ENCODE peak calls at places on chromosomes 12 and 14, in seven cellular contexts. D is MM.1S, O is colonic mucosa, I is endothelial cell of umbilical vein, H is neural progenitor cell, R is fibroblast of lung, A is adipocyte. X is an unnamed sample.

GRCh38 chr14:87386453-87386980 is 606.5 kb downstream of the GALC start:
- DNase-seq in D (no peak), O (no peak), I (no peak), H (no peak), R (no peak), A (no peak), X (peak; percentile 19)

GRCh38 chr12:21527451-21528180 is 1.5 kb downstream of the SPX start:
- DNase-seq in D (peak; percentile 67), O (peak; percentile 25), I (peak; percentile 36), H (peak; percentile 86), R (peak; percentile 60), A (peak; percentile 84), X (peak; percentile 62)

GRCh38 chr12:85280138-85280983 is at the start of gene ALX1:
- DNase-seq in D (no peak), O (peak; percentile 21), I (peak; percentile 86), H (peak; percentile 89), R (peak; percentile 14), A (peak; percentile 87), X (peak; percentile 57)

GRCh38 chr12:75814856-75815754 is 216.5 kb downstream of the PHLDA1 start:
- DNase-seq in D (no peak), O (no peak), I (peak; percentile 95), H (no peak), R (peak; percentile 97), A (peak; percentile 94), X (peak; percentile 97)

GRCh38 chr14:46250113-46250703 is 401.4 kb downstream of the RPL10L start:
- DNase-seq in D (no peak), O (no peak), I (peak; percentile 52), H (peak; percentile 21), R (peak; percentile 14), A (peak; percentile 29), X (peak; percentile 54)

GRCh38 chr12:5123921-5124320 is 80.2 kb downstream of the KCNA5 start:
- DNase-seq in D (no peak), O (no peak), I (no peak), H (no peak), R (peak; percentile 72), A (no peak), X (no peak)

GRCh38 chr12:15904378-15904920 is 6.7 kb upstream of the DERA start:
- DNase-seq in D (no peak), O (no peak), I (no peak), H (no peak), R (no peak), A (no peak), X (no peak)

GRCh38 chr14:58730793-58731464 is 93.2 kb downstream of the DACT1 start:
- DNase-seq in D (no peak), O (no peak), I (no peak), H (no peak), R (peak; percentile 64), A (no peak), X (no peak)

GRCh38 chr12:120468271-120468845 is 1.2 kb downstream of the SRSF9 start:
- DNase-seq in D (no peak), O (peak; percentile 31), I (no peak), H (peak; percentile 67), R (peak; percentile 63), A (peak; percentile 76), X (peak; percentile 78)

GRCh38 chr12:1083086-1083887 is 92.3 kb downstream of the ERC1 start:
- DNase-seq in D (no peak), O (no peak), I (no peak), H (peak; percentile 45), R (peak; percentile 59), A (no peak), X (peak; percentile 25)

GRCh38 chr12:12983420-12984035 is 16.5 kb downstream of the HEBP1 start:
- DNase-seq in D (peak; percentile 38), O (peak; percentile 42), I (peak; percentile 78), H (no peak), R (peak; percentile 50), A (peak; percentile 80), X (peak; percentile 73)

GRCh38 chr12:14901228-14901562 is 15.5 kb upstream of the MGP start:
- DNase-seq in D (no peak), O (no peak), I (no peak), H (peak; percentile 41), R (no peak), A (no peak), X (no peak)

GRCh38 chr12:3704512-3705348 is 48.2 kb downstream of the CRACR2A start:
- DNase-seq in D (peak; percentile 29), O (no peak), I (peak; percentile 63), H (no peak), R (no peak), A (peak; percentile 18), X (peak; percentile 26)

GRCh38 chr12:66623455-66623854 is 55.4 kb downstream of the GRIP1 start:
- DNase-seq in D (no peak), O (no peak), I (peak; percentile 66), H (no peak), R (peak; percentile 20), A (no peak), X (peak; percentile 27)

GRCh38 chr12:128971802-128972201 is 118.5 kb downstream of the GLT1D1 start:
- DNase-seq in D (no peak), O (no peak), I (no peak), H (peak; percentile 69), R (no peak), A (no peak), X (no peak)

GRCh38 chr12:104695453-104696148 is 238.9 kb downstream of the CHST11 start:
- DNase-seq in D (no peak), O (no peak), I (peak; percentile 65), H (no peak), R (peak; percentile 100), A (peak; percentile 14), X (peak; percentile 89)

GRCh38 chr12:65566776-65567175 is 257.5 kb upstream of the HMGA2 start:
- DNase-seq in D (no peak), O (no peak), I (no peak), H (no peak), R (peak; percentile 58), A (peak; percentile 44), X (peak; percentile 37)

GRCh38 chr14:91009501-91010152 is 50.8 kb downstream of the RPS6KA5 start:
- DNase-seq in D (peak; percentile 30), O (no peak), I (no peak), H (no peak), R (no peak), A (no peak), X (no peak)

GRCh38 chr12:85448548-85449139 is 168.6 kb downstream of the ALX1 start:
- DNase-seq in D (peak; percentile 35), O (no peak), I (peak; percentile 42), H (no peak), R (no peak), A (peak; percentile 79), X (no peak)

GRCh38 chr12:28424965-28425364 is 234.7 kb downstream of the CCDC91 start:
- DNase-seq in D (no peak), O (no peak), I (peak; percentile 97), H (peak; percentile 1), R (peak; percentile 94), A (peak; percentile 4), X (peak; percentile 35)

GRCh38 chr14:74934476-74935339 is 11.6 kb upstream of the RPS6KL1 start:
- DNase-seq in D (no peak), O (no peak), I (no peak), H (peak; percentile 32), R (no peak), A (no peak), X (no peak)

DNA sequence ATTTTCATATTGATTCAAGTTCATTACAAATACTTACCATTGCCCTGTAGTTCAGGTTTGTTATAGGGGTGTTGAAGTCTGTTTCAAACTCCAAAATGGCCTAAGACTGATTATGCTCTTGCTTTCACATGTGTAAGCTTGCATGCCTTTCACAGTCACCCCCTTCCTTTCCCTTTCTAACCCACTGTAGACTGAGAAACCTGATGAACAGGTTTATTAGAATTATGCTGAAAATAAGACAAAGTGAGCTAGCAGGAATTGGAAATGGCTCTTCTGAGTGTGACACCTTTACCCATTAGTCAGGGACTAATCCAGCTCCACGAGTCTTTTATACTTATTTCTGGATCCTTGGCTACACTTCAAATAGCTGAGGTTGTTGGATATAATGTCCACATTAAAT is 38.9 kb downstream of the FBXO33 start:
- DNase-seq in D (no peak), O (no peak), I (no peak), H (no peak), R (no peak), A (no peak), X (no peak)
- H3K9ac ChIP-seq in D (no peak overlapping the region), O (no peak overlapping the region), I (no peak overlapping the region), H (no peak overlapping the region), R (no peak overlapping the region), A (no peak overlapping the region), X (no peak overlapping the region)

GRCh38 chr14:99750746-99751450 is 42.3 kb upstream of the EML1 start:
- DNase-seq in D (no peak), O (no peak), I (no peak), H (no peak), R (no peak), A (no peak), X (no peak)

GRCh38 chr14:99754141-99755067 is 38.8 kb upstream of the EML1 start:
- DNase-seq in D (no peak), O (no peak), I (peak; percentile 64), H (peak; percentile 64), R (peak; percentile 59), A (peak; percentile 47), X (peak; percentile 31)

GRCh38 chr14:99751539-99752485 is 41.4 kb upstream of the EML1 start:
- DNase-seq in D (no peak), O (no peak), I (peak; percentile 79), H (no peak), R (peak; percentile 72), A (peak; percentile 43), X (peak; percentile 90)

GRCh38 chr14:99753225-99754140 is 39.7 kb upstream of the EML1 start:
- DNase-seq in D (no peak), O (no peak), I (peak; percentile 35), H (peak; percentile 39), R (no peak), A (no peak), X (peak; percentile 32)

GRCh38 chr14:99752486-99753121 is 40.6 kb upstream of the EML1 start:
- DNase-seq in D (no peak), O (no peak), I (peak; percentile 93), H (no peak), R (peak; percentile 81), A (peak; percentile 83), X (peak; percentile 84)
- H3K9ac ChIP-seq in D (no peak overlapping the region), O (no peak overlapping the region), I (peak overlapping the region; percentile 82), H (no peak overlapping the region), R (peak overlapping the region; percentile 33), A (no peak overlapping the region), X (peak overlapping the region; percentile 60)

GRCh38 chr12:91043408-91043807 is 14.4 kb downstream of the KERA start:
- DNase-seq in D (peak; percentile 15), O (no peak), I (no peak), H (no peak), R (no peak), A (no peak), X (no peak)
- H3K9ac ChIP-seq in D (no peak overlapping the region), O (no peak overlapping the region), I (no peak overlapping the region), H (no peak overlapping the region), R (no peak overlapping the region), A (no peak overlapping the region), X (no peak overlapping the region)

DNA sequence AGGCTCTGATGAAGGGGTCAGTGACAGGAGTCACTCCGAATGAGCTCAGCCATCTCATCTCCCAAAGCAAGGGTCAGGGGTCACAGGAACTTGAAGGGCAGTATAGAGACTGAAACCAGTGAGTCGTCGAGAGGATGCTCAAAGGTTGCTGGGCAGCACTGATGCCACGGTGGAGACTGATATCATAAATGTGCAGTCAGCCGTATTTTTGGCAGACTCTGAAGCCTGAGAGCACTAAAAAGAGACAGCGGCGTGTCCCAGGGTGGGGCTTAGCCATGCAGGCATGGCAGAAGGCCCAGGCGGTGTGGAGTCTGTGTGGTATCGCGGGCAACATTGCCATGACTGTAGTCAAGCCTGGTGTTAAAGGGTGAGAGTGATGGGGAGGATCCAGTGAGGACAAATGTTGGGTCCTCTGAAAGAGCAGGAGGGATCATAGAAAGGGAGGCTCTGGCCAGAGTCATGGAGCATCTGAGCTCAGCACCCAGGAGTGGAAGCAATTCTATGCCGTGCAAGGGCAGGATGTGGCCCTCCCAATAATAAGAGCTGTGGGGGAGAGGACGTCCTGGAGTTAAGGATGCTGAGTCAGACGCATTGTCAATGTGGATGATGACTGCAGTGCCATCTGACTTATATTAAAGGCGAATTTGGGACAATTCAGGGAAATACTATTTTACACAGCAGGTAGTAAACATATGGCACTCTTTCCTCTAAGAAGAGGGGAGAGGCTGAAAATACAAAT is 241.2 kb upstream of the FKBP4 start:
- DNase-seq in D (no peak), O (no peak), I (no peak), H (no peak), R (no peak), A (no peak), X (no peak)
- H3K9ac ChIP-seq in D (no peak overlapping the region), O (no peak overlapping the region), I (no peak overlapping the region), H (no peak overlapping the region), R (no peak overlapping the region), A (no peak overlapping the region), X (no peak overlapping the region)